ENCODE peak calls at places on chromosomes 16 and 17, in ten cellular contexts. A is ovary, K is transverse colon, O is A549, C is H1, D is esophagus muscularis mucosa, Z is SK-N-SH, G is stomach, S is GM12878, B is sigmoid colon. P is an unnamed sample.

GRCh38 chr17:16061631-16062030 is 62.0 kb downstream of the TTC19 start:
- DNase-seq in Z (no peak), K (no peak), G (no peak), B (no peak), D (no peak), C (no peak), O (no peak), A (no peak), S (no peak), P (no peak)

GRCh38 chr17:78753316-78754250 is 28.5 kb downstream of the CYTH1 start:
- DNase-seq in C (no peak), A (no peak), Z (no peak), K (no peak), D (no peak), G (no peak), O (no peak), S (no peak), B (no peak), P (no peak)

GRCh38 chr16:14139872-14140271 is 68.8 kb downstream of the MRTFB start:
- DNase-seq in B (no peak), K (no peak), S (no peak), G (no peak), Z (no peak), A (no peak), O (no peak), C (no peak), D (no peak), P (no peak)

GRCh38 chr17:59292174-59292523 is 39.3 kb upstream of the YPEL2 start:
- DNase-seq in S (no peak), O (no peak), G (no peak), Z (no peak), K (no peak), A (no peak), B (no peak), C (no peak), D (no peak), P (no peak)

GRCh38 chr16:9139965-9140364 is 48.5 kb downstream of the HAPSTR1 start:
- DNase-seq in B (no peak), A (no peak), K (no peak), C (no peak), Z (peak), G (no peak), D (no peak), S (no peak), O (no peak), P (no peak)

GRCh38 chr17:47801906-47802305 is 19.7 kb downstream of the OSBPL7 start:
- DNase-seq in A (no peak), B (no peak), K (no peak), O (no peak), D (no peak), G (no peak), Z (peak), S (no peak), C (no peak), P (no peak)

GRCh38 chr16:819336-819735 is 18.8 kb upstream of the GNG13 start:
- DNase-seq in O (no peak), K (no peak), G (no peak), Z (no peak), D (no peak), B (no peak), C (no peak), S (no peak), A (no peak), P (no peak)

GRCh38 chr17:81397314-81398169 is 2.3 kb downstream of the BAHCC1 start:
- DNase-seq in C (peak), D (no peak), G (peak), Z (peak), A (no peak), K (peak), O (peak), B (no peak), S (no peak), P (no peak)

GRCh38 chr16:88479795-88480760 is 27.0 kb downstream of the ZFPM1 start:
- DNase-seq in O (no peak), B (no peak), C (no peak), K (peak), S (no peak), A (no peak), Z (no peak), D (no peak), G (peak), P (no peak)

GRCh38 chr16:72202014-72202413 is 30.1 kb upstream of the PMFBP1 start:
- DNase-seq in B (no peak), O (no peak), D (no peak), K (no peak), S (no peak), Z (no peak), G (no peak), A (no peak), C (no peak), P (no peak)

GRCh38 chr17:44781553-44782348 is 23.0 kb downstream of the ADAM11 start:
- DNase-seq in B (no peak), K (no peak), C (no peak), D (no peak), Z (peak), G (no peak), O (no peak), S (no peak), A (peak), P (no peak)

GRCh38 chr17:75508848-75509450 is 6.4 kb downstream of the CASKIN2 start:
- DNase-seq in G (no peak), C (no peak), A (no peak), B (no peak), Z (no peak), O (no peak), D (no peak), S (no peak), K (no peak), P (no peak)

GRCh38 chr17:73749906-73750305 is 105.7 kb upstream of the SDK2 start:
- DNase-seq in G (no peak), D (no peak), S (no peak), Z (no peak), C (no peak), K (no peak), O (no peak), B (no peak), A (no peak), P (no peak)

GRCh38 chr16:81610144-81610842 is 165.7 kb downstream of the CMIP start:
- DNase-seq in A (peak), O (no peak), S (no peak), G (peak), C (no peak), K (peak), B (peak), Z (peak), D (no peak), P (peak)

GRCh38 chr17:39404542-39405378 is 3.3 kb upstream of the FBXL20 start:
- DNase-seq in B (no peak), O (peak), D (no peak), C (no peak), Z (no peak), G (no peak), A (no peak), K (no peak), S (no peak), P (no peak)

GRCh38 chr17:29176500-29177351 is 3.5 kb downstream of the MYO18A start:
- DNase-seq in D (no peak), G (peak), K (peak), C (peak), O (peak), A (peak), B (peak), Z (peak), S (no peak), P (no peak)

GRCh38 chr17:81409190-81409935 is 14.1 kb downstream of the BAHCC1 start:
- DNase-seq in K (no peak), O (no peak), Z (peak), S (no peak), D (no peak), A (no peak), G (no peak), C (no peak), B (no peak), P (no peak)

GRCh38 chr17:82848022-82848592 is 8.3 kb upstream of the ZNF750 start:
- DNase-seq in C (no peak), K (peak), Z (no peak), B (peak), G (peak), A (peak), S (no peak), D (no peak), O (no peak), P (peak)

GRCh38 chr17:69339937-69340336 is 13.0 kb upstream of the ABCA5 start:
- DNase-seq in D (no peak), B (no peak), A (no peak), O (no peak), K (no peak), Z (no peak), C (no peak), S (no peak), G (no peak), P (no peak)

GRCh38 chr16:30184430-30185140 is 1.2 kb downstream of the CORO1A start:
- DNase-seq in O (no peak), K (peak), D (no peak), Z (peak), A (peak), S (peak), G (peak), B (peak), C (peak), P (no peak)

GRCh38 chr17:64384253-64385186 is 6.1 kb downstream of the PECAM1 start:
- DNase-seq in A (no peak), O (no peak), K (no peak), Z (no peak), D (no peak), S (no peak), G (peak), C (no peak), B (no peak), P (no peak)

GRCh38 chr17:79840204-79840988 is 1.2 kb upstream of the CBX4 start:
- DNase-seq in B (peak), G (peak), A (peak), O (no peak), D (no peak), C (peak), S (no peak), K (peak), Z (peak), P (peak)

GRCh38 chr17:30947796-30948195 is 23.0 kb upstream of the RNF135 start:
- DNase-seq in S (no peak), C (no peak), D (no peak), Z (no peak), A (no peak), O (no peak), K (no peak), B (no peak), G (no peak), P (no peak)

GRCh38 chr16:397736-398332 is 835 bp downstream of the NME4 start:
- DNase-seq in O (peak), D (no peak), S (no peak), A (peak), K (peak), B (peak), G (peak), C (peak), Z (peak), P (peak)

GRCh38 chr16:86545481-86545880 is 9.6 kb downstream of the MTHFSD start:
- DNase-seq in Z (no peak), C (no peak), B (peak), G (no peak), S (no peak), O (no peak), D (no peak), K (no peak), A (no peak), P (no peak)

GRCh38 chr16:73071131-73071940 is 23.4 kb upstream of the ZFHX3 start:
- DNase-seq in B (peak), G (peak), A (peak), Z (peak), O (no peak), C (peak), D (no peak), S (no peak), K (peak), P (no peak)

GRCh38 chr16:15403392-15403995 is 7.9 kb downstream of the MPV17L start:
- DNase-seq in A (no peak), C (no peak), B (no peak), O (no peak), S (no peak), D (no peak), Z (no peak), K (no peak), G (no peak), P (no peak)

GRCh38 chr16:9053006-9053601 is 38.3 kb upstream of the HAPSTR1 start:
- DNase-seq in S (no peak), O (peak), C (peak), B (peak), K (peak), A (no peak), G (peak), D (no peak), Z (peak), P (no peak)

GRCh38 chr16:3074860-3075545 is 9.6 kb downstream of the IL32 start:
- DNase-seq in Z (no peak), B (no peak), S (peak), K (peak), C (no peak), G (peak), A (no peak), D (no peak), O (no peak), P (no peak)

GRCh38 chr16:5763176-5763575 is 665.6 kb upstream of the EEF2KMT start:
- DNase-seq in K (no peak), O (no peak), A (no peak), C (no peak), D (no peak), Z (no peak), G (no peak), S (no peak), B (no peak), P (no peak)

GRCh38 chr16:47033176-47033575 is 59.7 kb upstream of the DNAJA2 start:
- DNase-seq in K (no peak), G (no peak), O (no peak), Z (no peak), B (no peak), A (peak), D (no peak), C (no peak), S (no peak), P (no peak)

GRCh38 chr16:12330977-12331376 is 354.4 kb downstream of the SNX29 start:
- DNase-seq in S (no peak), A (peak), B (no peak), C (no peak), Z (no peak), G (no peak), D (no peak), O (no peak), K (no peak), P (no peak)

GRCh38 chr16:8631373-8631772 is 9.9 kb downstream of the METTL22 start:
- DNase-seq in K (no peak), C (no peak), B (no peak), O (no peak), G (no peak), S (no peak), A (no peak), Z (no peak), D (no peak), P (no peak)

GRCh38 chr17:76531501-76532038 is 5.9 kb downstream of the CYGB start:
- DNase-seq in O (no peak), D (no peak), A (no peak), G (no peak), C (no peak), S (no peak), B (no peak), Z (peak), K (no peak), P (no peak)

GRCh38 chr17:76530489-76530814 is 7.1 kb downstream of the CYGB start:
- DNase-seq in S (no peak), K (no peak), O (no peak), A (no peak), B (no peak), G (no peak), Z (peak), C (no peak), D (no peak), P (no peak)

GRCh38 chr17:76530826-76531500 is 6.5 kb downstream of the CYGB start:
- DNase-seq in D (no peak), B (no peak), K (no peak), S (no peak), C (peak), Z (peak), O (no peak), G (no peak), A (no peak), P (no peak)

GRCh38 chr17:76529643-76530488 is 7.6 kb downstream of the CYGB start:
- DNase-seq in Z (peak), C (peak), G (peak), S (no peak), K (peak), A (peak), B (peak), D (no peak), O (no peak), P (peak)

DNA sequence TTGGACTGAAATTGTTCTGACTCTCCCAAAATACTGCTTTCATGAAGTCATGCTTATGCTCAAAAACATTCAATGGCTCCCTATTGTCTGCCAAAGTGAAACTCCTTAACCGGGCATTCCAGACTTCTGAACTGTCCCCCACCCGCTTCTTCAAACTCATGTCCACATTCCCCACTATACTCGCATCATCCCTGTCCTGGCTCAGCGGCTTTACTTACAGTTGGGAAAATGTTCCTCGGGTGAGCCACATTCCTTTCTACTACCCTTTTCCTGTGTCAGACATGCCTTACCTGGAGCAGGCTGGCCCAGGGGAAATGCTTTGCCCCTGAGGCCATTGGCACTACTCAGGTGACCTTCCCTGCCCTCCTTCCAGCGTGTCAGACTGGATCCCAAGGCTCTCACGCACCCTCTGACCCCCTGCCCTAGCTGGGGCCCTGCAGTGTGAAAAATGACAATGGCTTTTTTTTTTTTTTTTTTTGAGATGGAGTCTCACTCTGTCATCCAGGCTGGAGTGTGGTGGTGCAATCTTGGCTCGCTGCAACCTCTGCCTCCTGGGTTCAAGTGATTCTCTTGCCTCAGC is 5.3 kb downstream of the CYGB start:
- DNase-seq in K (no peak), S (no peak), A (no peak), G (no peak), Z (no peak), B (no peak), D (no peak), C (no peak), O (no peak), P (no peak)
- H3K27ac ChIP-seq in K (peak), S (no peak), A (peak), G (peak), Z (no peak), B (peak), D (peak), C (no peak), O (peak), P (peak)

DNA sequence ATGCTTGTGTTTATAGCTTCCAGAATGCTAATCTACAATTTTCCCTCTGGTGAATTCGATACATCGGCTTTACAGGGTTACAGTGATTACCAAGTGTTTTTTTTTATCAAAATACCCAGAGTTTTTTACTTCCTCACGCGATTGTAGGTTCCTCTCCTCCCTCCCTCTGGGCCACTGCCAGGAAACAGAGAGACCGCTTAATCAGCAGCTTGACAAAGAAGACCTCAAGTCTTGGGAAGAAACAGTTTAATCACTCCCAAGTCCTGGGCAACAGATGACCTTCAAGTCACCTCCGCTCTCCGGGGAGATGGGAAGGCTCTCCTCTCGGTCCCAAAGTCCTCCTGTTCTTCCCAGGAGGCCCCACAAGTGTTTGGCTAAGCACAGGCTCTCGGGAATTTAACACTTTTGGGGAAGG is 23.5 kb downstream of the SMTNL2 start:
- DNase-seq in O (no peak), A (peak), D (no peak), G (peak), S (no peak), B (peak), Z (no peak), K (peak), C (no peak), P (peak)
- TF ChIP-seq EP300 in O (no peak), A (no peak), D (no peak), G (no peak), S (no peak), B (no peak), Z (no peak), K (no peak), C (no peak), P (no peak)

GRCh38 chr17:19313746-19314651 is 48.5 kb downstream of the B9D1 start:
- DNase-seq in B (peak), Z (no peak), C (no peak), O (no peak), D (no peak), S (no peak), A (no peak), G (no peak), K (peak), P (no peak)
- H3K27ac ChIP-seq in B (peak), Z (no peak), C (no peak), O (no peak), D (no peak), S (no peak), A (no peak), G (no peak), K (peak), P (peak)

GRCh38 chr16:49964316-49964715 is 60.7 kb upstream of the CNEP1R1 start:
- DNase-seq in D (no peak), S (no peak), G (no peak), O (no peak), B (no peak), K (no peak), Z (no peak), A (no peak), C (no peak), P (no peak)

GRCh38 chr16:49972280-49972679 is 52.7 kb upstream of the CNEP1R1 start:
- DNase-seq in D (no peak), S (no peak), G (no peak), C (no peak), Z (no peak), O (no peak), K (no peak), B (no peak), A (no peak), P (no peak)

GRCh38 chr16:49967012-49967559 is 57.9 kb upstream of the CNEP1R1 start:
- DNase-seq in B (no peak), Z (peak), K (no peak), G (no peak), D (no peak), O (no peak), A (no peak), C (no peak), S (no peak), P (no peak)

GRCh38 chr16:49970818-49971431 is 54.1 kb upstream of the CNEP1R1 start:
- DNase-seq in G (no peak), B (no peak), Z (no peak), A (no peak), O (no peak), K (peak), C (no peak), S (no peak), D (no peak), P (no peak)

DNA sequence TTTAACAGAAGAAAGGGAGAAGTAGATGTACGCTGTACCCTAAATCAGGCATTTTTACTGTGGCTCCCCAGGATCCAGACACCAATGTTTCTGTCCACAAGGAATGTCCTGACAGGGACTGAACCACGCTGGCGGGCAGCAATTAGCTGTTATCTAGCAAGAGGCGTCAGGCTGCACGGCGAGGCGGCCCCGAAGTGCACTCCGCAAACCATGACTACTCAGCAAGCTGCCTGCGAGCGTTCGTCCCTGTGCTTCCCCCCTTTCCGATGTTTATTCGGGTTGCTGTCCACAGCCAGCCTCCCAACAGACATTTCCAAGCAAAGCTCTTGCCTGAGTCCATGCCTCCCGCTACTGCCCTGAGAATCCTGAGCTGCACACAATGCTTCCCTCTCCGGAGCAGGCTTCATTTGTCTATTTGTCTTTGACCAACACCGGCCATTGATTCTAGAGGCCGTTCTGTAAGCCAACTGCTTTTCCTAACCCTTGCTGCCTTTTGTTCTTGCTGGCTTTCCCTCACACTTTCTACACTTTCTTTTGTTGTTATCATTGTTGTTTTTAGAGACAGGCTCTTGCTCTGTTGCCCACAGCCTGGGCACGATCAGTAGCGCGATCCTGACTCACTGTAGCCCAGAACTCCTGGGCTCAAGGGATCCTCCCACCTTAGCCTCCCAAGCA is 55.5 kb upstream of the CNEP1R1 start:
- DNase-seq in Z (no peak), G (no peak), O (no peak), C (no peak), A (peak), B (no peak), S (no peak), K (no peak), D (no peak), P (no peak)
- TF ChIP-seq EP300 in Z (no peak), G (no peak), O (no peak), C (no peak), A (no peak), B (no peak), S (no peak), K (no peak), D (no peak), P (no peak)

P was measured in tibial nerve.